ENCODE peak calls at places on chromosome 7, in ten cellular contexts. F, T, M, D, Q, B, E, H, X and V are unnamed samples.
A peak's percentile ranks its signal among the peaks of the same experiment; 100 is the strongest.

GRCh38 chr7:97868788-97869187 is 3.4 kb downstream of the ASNS start:
- DNase-seq in M (no peak), H (no peak), E (no peak), D (no peak), F (no peak), T (no peak), Q (no peak), X (no peak), B (no peak), V (no peak)

GRCh38 chr7:148472406-148472805 is 118.2 kb upstream of the C7orf33 start:
- DNase-seq in M (no peak), F (no peak), E (no peak), Q (no peak), B (no peak), X (no peak), H (no peak), D (no peak), T (no peak), V (no peak)

GRCh38 chr7:2575733-2576350 is 17.1 kb downstream of the IQCE start:
- DNase-seq in X (no peak), Q (no peak), E (no peak), T (no peak), F (no peak), D (no peak), M (no peak), B (no peak), H (no peak), V (no peak)

GRCh38 chr7:94449151-94449725 is 54.5 kb downstream of the COL1A2 start:
- DNase-seq in T (peak; percentile 60), D (peak; percentile 45), F (peak; percentile 38), Q (peak; percentile 28), X (peak; percentile 20), B (peak; percentile 51), M (no peak), E (peak; percentile 30), H (peak; percentile 70), V (no peak)

GRCh38 chr7:1024331-1024761 is 20.0 kb upstream of the GPR146 start:
- DNase-seq in T (peak; percentile 13), X (peak; percentile 27), Q (no peak), D (no peak), H (peak; percentile 46), B (no peak), M (no peak), F (no peak), E (no peak), V (no peak)

GRCh38 chr7:18445916-18446520 is 49.5 kb upstream of the HDAC9 start:
- DNase-seq in M (no peak), Q (no peak), D (no peak), H (peak; percentile 21), X (no peak), T (no peak), B (no peak), E (no peak), F (no peak), V (no peak)

GRCh38 chr7:133036290-133036689 is 45.6 kb downstream of the CHCHD3 start:
- DNase-seq in T (no peak), M (no peak), D (no peak), H (no peak), F (no peak), E (no peak), X (no peak), Q (no peak), B (no peak), V (no peak)

GRCh38 chr7:128206747-128207500 is 34.2 kb upstream of the LEP start:
- DNase-seq in F (no peak), T (no peak), M (no peak), B (no peak), E (no peak), X (no peak), Q (no peak), H (no peak), D (no peak), V (no peak)

GRCh38 chr7:30927040-30927439 is 15.4 kb downstream of the AQP1 start:
- DNase-seq in D (no peak), T (no peak), X (no peak), F (no peak), H (no peak), Q (no peak), B (no peak), E (no peak), M (no peak), V (no peak)

GRCh38 chr7:74424291-74424880 is 29.3 kb upstream of the GTF2IRD1 start:
- DNase-seq in E (no peak), T (no peak), H (no peak), M (no peak), Q (no peak), X (no peak), B (no peak), F (no peak), D (no peak), V (no peak)

GRCh38 chr7:30862987-30863693 is 48.5 kb upstream of the AQP1 start:
- DNase-seq in F (no peak), B (no peak), E (no peak), M (no peak), H (no peak), D (no peak), X (no peak), Q (no peak), T (no peak), V (no peak)

GRCh38 chr7:151251328-151251925 is 2.9 kb upstream of the SMARCD3 start:
- DNase-seq in F (no peak), Q (peak; percentile 57), D (no peak), H (peak; percentile 85), B (peak; percentile 24), E (peak; percentile 85), T (peak; percentile 53), M (no peak), X (peak; percentile 70), V (no peak)

GRCh38 chr7:93178213-93178612 is 30.0 kb upstream of the SAMD9L start:
- DNase-seq in B (peak; percentile 9), X (peak; percentile 27), T (peak; percentile 2), M (no peak), D (peak; percentile 7), Q (peak; percentile 3), E (no peak), H (peak; percentile 79), F (peak; percentile 12), V (no peak)

GRCh38 chr7:47622946-47623640 is 41.2 kb upstream of the TNS3 start:
- DNase-seq in Q (no peak), B (no peak), M (no peak), F (no peak), E (no peak), H (no peak), T (no peak), D (no peak), X (no peak), V (no peak)

GRCh38 chr7:77697535-77697831 is 1.2 kb downstream of the RSBN1L start:
- DNase-seq in T (no peak), B (no peak), H (no peak), D (no peak), X (no peak), M (no peak), Q (no peak), F (no peak), E (no peak), V (no peak)

GRCh38 chr7:38831262-38831661 is 77.7 kb downstream of the VPS41 start:
- DNase-seq in X (no peak), H (no peak), E (no peak), M (no peak), T (no peak), B (no peak), Q (no peak), D (no peak), F (no peak), V (no peak)

GRCh38 chr7:139431459-139431858 is 52.0 kb downstream of the KLRG2 start:
- DNase-seq in X (no peak), M (no peak), T (no peak), E (no peak), Q (no peak), B (no peak), F (no peak), D (no peak), H (no peak), V (no peak)

GRCh38 chr7:1360521-1360971 is 98.7 kb downstream of the MICALL2 start:
- DNase-seq in M (no peak), B (no peak), F (no peak), H (no peak), T (no peak), E (no peak), X (no peak), D (no peak), Q (no peak), V (no peak)

GRCh38 chr7:35624299-35625186 is 70.4 kb downstream of the HERPUD2 start:
- DNase-seq in Q (peak; percentile 63), X (peak; percentile 65), F (peak; percentile 48), B (peak; percentile 49), T (peak; percentile 25), D (peak; percentile 47), M (peak; percentile 8), H (peak; percentile 87), E (peak; percentile 66), V (no peak)

GRCh38 chr7:2518101-2518500 is 1.5 kb upstream of the LFNG start:
- DNase-seq in Q (no peak), F (no peak), D (no peak), B (no peak), X (no peak), M (no peak), T (no peak), H (peak; percentile 90), E (no peak), V (no peak)

GRCh38 chr7:131608112-131608498 is 51.7 kb upstream of the PODXL start:
- DNase-seq in H (no peak), E (no peak), Q (no peak), D (no peak), M (no peak), B (no peak), T (no peak), X (no peak), F (no peak), V (no peak)

GRCh38 chr7:15764986-15765385 is 78.5 kb upstream of the MEOX2 start:
- DNase-seq in Q (no peak), F (no peak), X (no peak), M (no peak), B (peak; percentile 72), T (no peak), H (no peak), D (no peak), E (no peak), V (peak; percentile 20)

GRCh38 chr7:78127009-78127408 is 328.4 kb downstream of the PHTF2 start:
- DNase-seq in T (no peak), M (no peak), B (no peak), E (no peak), H (no peak), X (no peak), F (no peak), Q (no peak), D (no peak), V (no peak)

GRCh38 chr7:50246551-50246950 is 58.0 kb upstream of the IKZF1 start:
- DNase-seq in T (no peak), M (no peak), B (no peak), X (no peak), Q (no peak), F (no peak), D (no peak), H (no peak), E (no peak), V (no peak)

GRCh38 chr7:16244469-16244868 is 176.9 kb downstream of the CRPPA start:
- DNase-seq in E (no peak), Q (no peak), T (no peak), F (no peak), X (no peak), D (no peak), B (no peak), H (no peak), M (no peak), V (no peak)

GRCh38 chr7:73851410-73852338 is 9.3 kb upstream of the TMEM270 start:
- DNase-seq in X (no peak), B (peak; percentile 97), F (peak; percentile 87), Q (peak; percentile 62), E (no peak), M (no peak), H (peak; percentile 67), T (no peak), D (no peak), V (peak; percentile 91)

GRCh38 chr7:27165655-27166474 is 528 bp upstream of the HOXA9 start:
- DNase-seq in B (no peak), Q (no peak), D (peak; percentile 37), T (peak; percentile 55), E (no peak), F (no peak), X (no peak), H (peak; percentile 46), M (no peak), V (no peak)

GRCh38 chr7:134532155-134533089 is 5.1 kb downstream of the AKR1B10 start:
- DNase-seq in T (no peak), D (no peak), B (no peak), Q (no peak), H (peak; percentile 55), M (no peak), X (no peak), F (no peak), E (no peak), V (no peak)